ENCODE peak calls at places on chromosomes 6 and 20, in five cellular contexts. B, C, P, I and Z are unnamed samples.

GRCh38 chr20:60268502-60268901 is 310.3 kb downstream of the CDH26 start:
- DNase-seq in B (no peak), C (no peak), I (no peak), P (no peak), Z (no peak)

GRCh38 chr6:52326540-52327364 is 35.2 kb upstream of the PAQR8 start:
- DNase-seq in B (no peak), P (no peak), C (no peak), I (no peak), Z (no peak)

GRCh38 chr6:12238191-12238590 is 52.0 kb upstream of the EDN1 start:
- DNase-seq in B (no peak), P (no peak), C (no peak), I (no peak), Z (no peak)

GRCh38 chr6:16669227-16669626 is 92.0 kb downstream of the ATXN1 start:
- DNase-seq in P (peak; percentile 48), I (peak; percentile 18), C (no peak), B (no peak), Z (no peak)

GRCh38 chr20:38286586-38287502 is 17.1 kb upstream of the BPI start:
- DNase-seq in C (no peak), B (no peak), I (no peak), P (peak; percentile 93), Z (no peak)

GRCh38 chr6:37323568-37323967 is 30.2 kb upstream of the RNF8 start:
- DNase-seq in B (no peak), P (no peak), C (no peak), I (no peak), Z (no peak)

GRCh38 chr6:56837322-56837894 is 117.5 kb upstream of the BEND6 start:
- DNase-seq in C (no peak), B (no peak), I (no peak), P (no peak), Z (no peak)

GRCh38 chr6:44247338-44248302 is 719 bp downstream of the HSP90AB1 start:
- DNase-seq in P (peak; percentile 44), B (peak; percentile 81), C (peak; percentile 70), I (peak; percentile 79), Z (no peak)

GRCh38 chr6:139597781-139598368 is 223.4 kb upstream of the CITED2 start:
- DNase-seq in I (no peak), B (peak; percentile 77), C (no peak), P (peak; percentile 32), Z (no peak)

GRCh38 chr6:24879351-24879750 is 56.4 kb downstream of the RIPOR2 start:
- DNase-seq in C (no peak), I (no peak), P (no peak), B (no peak), Z (no peak)

GRCh38 chr6:13013681-13014550 is 297.3 kb downstream of the PHACTR1 start:
- DNase-seq in I (no peak), P (no peak), C (no peak), B (no peak), Z (peak; percentile 17)

GRCh38 chr6:163867518-163868292 is 453.2 kb downstream of the QKI start:
- DNase-seq in B (no peak), I (no peak), C (no peak), P (no peak), Z (no peak)